ENCODE peak calls at places on chromosomes 16 and 17, in four cellular contexts. D, Q, H and T are unnamed samples.

GRCh38 chr17:2871205-2871604 is 75.0 kb downstream of the RAP1GAP2 start:
- DNase-seq in Q (no peak), H (no peak), D (no peak), T (no peak)

GRCh38 chr17:74833501-74834361 is 26.0 kb downstream of the GRIN2C start:
- DNase-seq in H (no peak), D (no peak), Q (peak), T (peak)

GRCh38 chr16:54993496-54993895 is 62.8 kb downstream of the IRX5 start:
- DNase-seq in Q (no peak), H (no peak), D (no peak), T (no peak)

GRCh38 chr17:8557176-8557806 is 73.2 kb downstream of the MYH10 start:
- DNase-seq in H (no peak), Q (no peak), D (no peak), T (no peak)

GRCh38 chr17:4899341-4900230 is at the start of gene C17orf107:
- DNase-seq in Q (peak), D (no peak), H (no peak), T (peak)

GRCh38 chr16:2253293-2253692 is 1.9 kb upstream of the ECI1 start:
- DNase-seq in Q (no peak), D (no peak), H (no peak), T (no peak)

GRCh38 chr17:69501591-69502468 is 87.3 kb downstream of the MAP2K6 start:
- DNase-seq in Q (no peak), D (no peak), H (no peak), T (peak)

GRCh38 chr17:1561420-1562177 is 993 bp downstream of the PITPNA start:
- DNase-seq in H (no peak), D (no peak), Q (peak), T (no peak)

DNA sequence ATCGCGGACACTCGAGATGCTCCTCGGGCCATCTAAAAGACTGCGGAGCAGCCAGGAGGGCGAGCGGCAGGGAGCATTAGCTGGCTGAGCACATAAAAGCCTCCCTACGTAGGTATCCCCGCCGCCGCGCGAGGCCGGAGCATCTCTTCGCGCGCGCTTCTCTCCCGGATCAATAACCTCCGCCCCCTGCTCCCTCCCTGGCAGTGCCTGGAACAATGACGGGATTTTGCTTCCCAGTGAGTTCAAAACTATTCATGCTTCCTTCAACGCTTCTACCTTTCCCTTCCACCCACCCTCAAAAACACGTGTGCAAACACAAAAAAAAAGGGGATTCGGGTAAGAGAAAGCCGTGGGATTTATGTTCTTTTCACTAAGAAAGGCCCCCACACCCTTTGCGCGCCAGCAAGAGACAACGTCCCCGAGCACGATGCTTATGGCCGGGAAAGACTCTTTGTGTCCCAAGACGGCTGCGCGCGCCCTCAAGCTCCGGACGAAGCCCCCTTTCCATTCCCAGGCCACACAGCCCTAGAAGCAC is 899 bp downstream of the CENPV start:
- DNase-seq in D (no peak), Q (peak), H (no peak), T (peak)
- TF ChIP-seq POLR2AphosphoS5 in D (no peak), Q (no peak), H (peak), T (no peak)

GRCh38 chr17:44314869-44315661 is 6.7 kb downstream of the RUNDC3A start:
- DNase-seq in Q (no peak), D (no peak), H (no peak), T (peak)
- TF ChIP-seq POLR2AphosphoS5 in Q (no peak), D (no peak), H (no peak), T (no peak)

GRCh38 chr17:41695134-41695661 is 6.5 kb downstream of the EIF1 start:
- DNase-seq in D (no peak), Q (no peak), H (no peak), T (no peak)

GRCh38 chr17:41691031-41691777 is 2.5 kb downstream of the EIF1 start:
- DNase-seq in D (no peak), H (no peak), Q (no peak), T (no peak)

GRCh38 chr17:41695954-41696720 is 7.5 kb downstream of the EIF1 start:
- DNase-seq in Q (peak), D (no peak), H (no peak), T (peak)

GRCh38 chr17:41690497-41690896 is 1.8 kb downstream of the EIF1 start:
- DNase-seq in Q (no peak), H (no peak), D (no peak), T (no peak)

DNA sequence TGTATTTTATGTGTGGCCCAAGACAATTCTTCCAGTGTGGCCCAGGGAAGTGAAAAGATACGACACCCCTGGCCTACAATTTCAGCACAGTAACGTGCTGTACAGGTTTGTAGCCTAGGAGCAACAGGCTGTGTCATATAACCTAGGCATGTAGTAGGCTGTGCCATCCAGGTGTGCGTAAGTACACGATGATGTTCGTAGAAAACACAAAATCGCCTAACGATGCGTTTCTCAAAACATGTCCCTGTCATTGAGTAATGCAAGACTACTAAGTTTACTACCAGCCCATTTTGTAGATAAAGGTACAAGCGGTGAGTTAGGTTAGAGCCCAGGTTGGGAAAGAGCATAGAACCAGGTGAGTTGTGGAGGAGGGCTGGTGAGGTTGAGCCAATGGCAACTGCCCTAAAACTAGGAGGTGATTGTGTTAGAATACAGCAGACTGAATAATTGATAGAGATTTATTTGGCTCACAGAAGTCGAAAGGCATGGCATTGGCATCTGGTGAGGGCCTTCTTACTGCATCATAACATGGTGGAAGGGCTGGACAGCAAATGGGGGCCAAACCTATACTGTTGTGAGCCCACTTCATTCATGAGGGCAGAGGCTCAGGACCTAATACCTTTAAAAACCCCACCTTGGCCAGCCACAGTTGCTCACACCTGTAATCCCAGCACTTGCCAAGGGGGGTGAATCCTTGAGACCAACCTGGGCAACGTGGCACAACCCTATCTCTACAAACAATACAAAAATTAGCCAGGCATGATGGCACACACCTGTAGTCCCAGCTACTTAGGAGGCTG is 4.2 kb downstream of the EIF1 start:
- DNase-seq in D (no peak), H (no peak), Q (no peak), T (no peak)
- TF ChIP-seq POLR2AphosphoS5 in D (no peak), H (no peak), Q (no peak), T (peak)

GRCh38 chr16:89268987-89269735 is 51.7 kb downstream of the ZNF778 start:
- DNase-seq in H (no peak), Q (no peak), D (no peak), T (no peak)

GRCh38 chr16:89265647-89266046 is 48.1 kb downstream of the ZNF778 start:
- DNase-seq in D (no peak), Q (peak), H (no peak), T (no peak)

GRCh38 chr16:89264800-89265550 is 47.5 kb downstream of the ZNF778 start:
- DNase-seq in H (no peak), Q (peak), D (no peak), T (no peak)

GRCh38 chr16:89268585-89268984 is 51.1 kb downstream of the ZNF778 start:
- DNase-seq in D (no peak), Q (peak), H (no peak), T (no peak)

DNA sequence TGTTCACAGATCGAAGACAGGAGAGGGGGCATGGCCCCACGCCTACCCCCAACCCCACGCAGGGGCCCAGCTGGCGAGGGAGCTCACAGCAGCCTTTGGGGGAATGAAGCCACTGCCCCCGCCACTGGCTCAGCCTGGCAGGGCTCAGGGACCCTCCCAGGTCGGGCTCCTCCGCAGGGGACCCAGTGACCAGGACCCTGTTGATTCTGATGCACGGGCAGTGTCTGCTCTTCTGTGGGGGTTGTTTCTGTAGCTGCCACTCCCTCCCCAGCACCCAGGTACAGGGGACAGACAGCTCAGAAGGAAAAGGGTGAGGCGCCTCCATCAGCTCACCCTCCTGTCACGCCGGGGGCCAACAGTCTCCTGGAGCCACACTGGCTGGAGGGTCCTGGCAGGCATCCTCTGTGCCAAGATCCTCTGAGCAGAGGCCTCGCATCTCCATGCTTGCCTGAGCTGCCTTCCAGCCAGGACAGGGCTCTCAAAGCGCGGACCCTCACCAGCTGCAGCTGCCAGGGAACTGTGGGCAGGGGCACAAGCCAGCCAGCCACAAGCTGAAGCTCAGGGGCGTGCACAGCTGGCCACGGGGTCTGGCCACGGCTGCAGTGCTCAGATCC is 49.1 kb downstream of the ZNF778 start:
- DNase-seq in H (no peak), D (no peak), Q (peak), T (no peak)
- TF ChIP-seq POLR2AphosphoS5 in H (no peak), D (no peak), Q (no peak), T (no peak)

GRCh38 chr17:65183736-65184135 is 46.6 kb downstream of the RGS9 start:
- DNase-seq in Q (no peak), D (no peak), H (no peak), T (no peak)

GRCh38 chr17:65177901-65178300 is 40.7 kb downstream of the RGS9 start:
- DNase-seq in H (no peak), D (no peak), Q (no peak), T (no peak)

GRCh38 chr17:65182233-65182632 is 45.1 kb downstream of the RGS9 start:
- DNase-seq in H (no peak), D (no peak), Q (no peak), T (no peak)

GRCh38 chr17:65184235-65184959 is 47.2 kb downstream of the RGS9 start:
- DNase-seq in D (no peak), Q (no peak), H (no peak), T (no peak)

GRCh38 chr17:65181237-65182061 is 44.3 kb downstream of the RGS9 start:
- DNase-seq in D (no peak), Q (no peak), H (no peak), T (no peak)
- TF ChIP-seq POLR2AphosphoS5 in D (no peak), Q (no peak), H (no peak), T (no peak)

DNA sequence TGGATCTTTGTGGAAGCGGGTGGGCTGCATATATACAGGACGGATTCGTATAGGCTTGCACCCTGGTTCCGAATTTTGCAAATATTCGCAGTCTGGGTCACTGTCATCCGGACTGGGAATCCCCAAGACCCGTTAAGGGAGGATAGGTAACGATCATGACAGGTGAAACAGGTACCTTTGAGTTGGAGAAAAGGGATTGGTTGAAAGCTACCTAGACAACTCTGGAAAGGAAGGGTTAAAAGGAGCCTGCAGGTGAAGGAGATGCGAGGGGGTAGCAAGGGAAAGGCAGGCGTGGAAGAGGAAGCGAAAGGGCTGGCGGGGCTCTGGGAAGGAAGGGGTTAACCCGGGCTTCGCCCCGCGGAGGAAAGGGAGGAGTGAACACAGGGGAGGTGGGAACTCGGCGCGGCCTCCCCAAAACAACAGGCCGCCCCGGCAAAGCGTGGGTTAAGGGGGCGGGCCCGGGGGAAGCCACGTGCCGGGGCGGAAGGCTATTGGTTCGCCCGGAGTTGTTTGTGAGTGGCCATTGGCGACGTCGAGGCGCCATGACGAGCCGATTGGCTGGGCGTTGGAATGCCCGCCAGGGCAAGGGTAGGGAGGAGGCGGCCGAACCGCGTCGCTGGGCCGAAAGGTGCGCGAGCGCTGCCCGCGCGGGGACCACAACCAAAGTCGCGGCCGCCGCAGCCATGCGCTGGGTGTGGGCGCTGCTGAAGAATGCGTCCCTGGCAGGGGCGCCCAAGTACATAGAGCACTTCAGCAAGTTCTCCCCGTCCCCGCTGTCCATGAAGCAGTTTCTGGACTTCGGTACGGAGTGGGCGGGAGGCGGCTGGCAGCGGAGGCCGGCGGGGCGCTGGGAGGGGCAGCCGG is at the start of gene PDK2:
- DNase-seq in H (peak), Q (peak), D (no peak), T (peak)
- TF ChIP-seq POLR2AphosphoS5 in H (peak), Q (peak), D (peak), T (peak)

GRCh38 chr17:32486091-32486700 is 597 bp upstream of the CDK5R1 start:
- DNase-seq in Q (peak), D (no peak), H (no peak), T (peak)
- TF ChIP-seq POLR2AphosphoS5 in Q (peak), D (peak), H (no peak), T (no peak)

GRCh38 chr16:21599994-21600773 is 807 bp downstream of the METTL9 start:
- DNase-seq in H (no peak), Q (no peak), D (no peak), T (no peak)
- TF ChIP-seq POLR2AphosphoS5 in H (no peak), Q (no peak), D (no peak), T (peak)

DNA sequence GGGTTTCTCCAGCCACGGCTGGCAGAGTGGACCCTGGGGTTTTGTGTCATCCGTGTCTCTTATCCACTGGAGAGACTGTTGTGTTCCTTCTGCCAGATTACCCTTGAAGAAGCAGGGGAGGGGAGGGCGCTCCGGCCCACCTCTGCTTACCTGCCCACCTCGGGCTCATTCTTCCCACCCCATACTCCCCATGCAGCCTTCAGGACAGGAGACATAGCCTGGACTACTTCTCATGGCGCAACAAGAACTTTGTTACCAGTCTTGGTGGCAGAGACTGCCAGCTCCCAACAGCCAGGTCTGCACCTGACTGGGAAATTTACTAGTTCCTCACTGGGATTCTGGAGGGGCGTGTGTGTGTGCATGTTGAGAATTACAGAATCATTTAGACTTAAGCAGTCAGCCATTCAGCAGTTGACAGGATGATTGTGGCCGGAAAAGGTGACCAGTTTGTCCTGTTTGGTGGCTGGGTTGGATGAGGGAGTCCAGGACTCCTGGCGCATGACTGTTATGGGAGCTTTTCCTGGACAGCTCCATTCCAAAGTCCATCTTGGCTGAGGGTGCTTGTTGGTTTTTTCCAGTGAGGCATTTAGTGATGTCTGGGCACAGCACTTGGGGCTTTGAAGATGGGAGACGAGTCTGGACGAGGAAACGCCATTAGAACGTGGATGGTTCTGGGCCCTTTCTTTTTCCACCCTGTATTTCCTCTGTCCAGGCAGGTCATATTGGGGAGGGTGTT is 8.7 kb downstream of the GSE1 start:
- DNase-seq in Q (no peak), D (no peak), H (no peak), T (peak)
- TF ChIP-seq POLR2AphosphoS5 in Q (no peak), D (no peak), H (no peak), T (no peak)